ENCODE peak calls at places on chromosome 13, in four cellular contexts. W, I, B and L are unnamed samples.

GRCh38 chr13:66926851-66927524 is 303.1 kb downstream of the PCDH9 start:
- DNase-seq in B (no peak), W (peak; percentile 65), I (no peak), L (no peak)

GRCh38 chr13:31894931-31895330 is 136.6 kb upstream of the FRY start:
- DNase-seq in W (no peak), I (no peak), B (no peak), L (no peak)

GRCh38 chr13:37681295-37682032 is 82.9 kb upstream of the POSTN start:
- DNase-seq in B (no peak), I (no peak), W (peak; percentile 66), L (no peak)

GRCh38 chr13:24503376-24503690 is 9.2 kb downstream of the PARP4 start:
- DNase-seq in W (peak; percentile 10), B (no peak), I (no peak), L (no peak)

GRCh38 chr13:99332456-99332855 is 25.3 kb upstream of the GPR183 start:
- DNase-seq in B (no peak), W (no peak), I (peak; percentile 40), L (no peak)

GRCh38 chr13:77386880-77387606 is 60.1 kb upstream of the MYCBP2 start:
- DNase-seq in I (no peak), W (peak; percentile 57), B (no peak), L (no peak)

GRCh38 chr13:110149036-110149435 is 157.9 kb downstream of the COL4A1 start:
- DNase-seq in B (no peak), I (no peak), W (no peak), L (no peak)

GRCh38 chr13:102170295-102170694 is 231.6 kb downstream of the FGF14 start:
- DNase-seq in W (no peak), B (no peak), I (no peak), L (no peak)

GRCh38 chr13:76711515-76712182 is 174.6 kb downstream of the KCTD12 start:
- DNase-seq in I (no peak), W (peak; percentile 70), B (no peak), L (no peak)

GRCh38 chr13:73018336-73018735 is 40.5 kb upstream of the KLF5 start:
- DNase-seq in I (no peak), W (no peak), B (no peak), L (no peak)

GRCh38 chr13:52707375-52707774 is 32.2 kb downstream of the CNMD start:
- DNase-seq in W (no peak), I (no peak), B (no peak), L (no peak)

GRCh38 chr13:67136157-67136556 is 94.0 kb downstream of the PCDH9 start:
- DNase-seq in B (no peak), W (no peak), I (no peak), L (no peak)

GRCh38 chr13:37442996-37443395 is 155.6 kb downstream of the POSTN start:
- DNase-seq in B (no peak), W (peak; percentile 33), I (no peak), L (no peak)

GRCh38 chr13:105033999-105034398 is 1501.5 kb downstream of the EFNB2 start:
- DNase-seq in I (no peak), B (no peak), W (no peak), L (no peak)

GRCh38 chr13:46097663-46098062 is 7.2 kb downstream of the CPB2 start:
- DNase-seq in W (no peak), I (no peak), B (no peak), L (no peak)

GRCh38 chr13:28248080-28248479 is 109.7 kb downstream of the PAN3 start:
- DNase-seq in B (no peak), I (no peak), W (no peak), L (no peak)

GRCh38 chr13:39317284-39317683 is 279.0 kb downstream of the NHLRC3 start:
- DNase-seq in I (no peak), B (no peak), W (peak; percentile 63), L (no peak)

GRCh38 chr13:101144808-101145419 is 271.4 kb downstream of the NALCN start:
- DNase-seq in B (no peak), W (peak; percentile 67), I (no peak), L (no peak)

GRCh38 chr13:36518707-36519106 is 86.4 kb downstream of the CCNA1 start:
- DNase-seq in B (no peak), W (no peak), I (no peak), L (no peak)

GRCh38 chr13:98370806-98371553 is 193.9 kb upstream of the RNF113B start:
- DNase-seq in B (no peak), I (peak; percentile 45), W (no peak), L (no peak)

GRCh38 chr13:77896977-77897376 is 21.7 kb downstream of the EDNRB start:
- DNase-seq in B (no peak), I (no peak), W (no peak), L (no peak)

GRCh38 chr13:35768551-35768950 is 292.1 kb upstream of the MAB21L1 start:
- DNase-seq in B (no peak), I (no peak), W (no peak), L (no peak)

GRCh38 chr13:50451609-50452008 is 391.9 kb downstream of the DLEU7 start:
- DNase-seq in I (no peak), B (no peak), W (no peak), L (no peak)

GRCh38 chr13:75585153-75585552 is 35.6 kb downstream of the UCHL3 start:
- DNase-seq in I (no peak), W (no peak), B (no peak), L (no peak)

GRCh38 chr13:90912247-90912646 is 435.2 kb upstream of the MIR17HG start:
- DNase-seq in B (no peak), W (no peak), I (no peak), L (no peak)

GRCh38 chr13:30376426-30377311 is 45.6 kb upstream of the UBE2L5 start:
- DNase-seq in B (peak; percentile 45), I (no peak), W (no peak), L (no peak)

GRCh38 chr13:24270639-24271131 is 38.7 kb upstream of the C1QTNF9 start:
- DNase-seq in W (peak; percentile 47), I (no peak), B (no peak), L (peak; percentile 39)

GRCh38 chr13:47038196-47038595 is 141.3 kb upstream of the HTR2A start:
- DNase-seq in I (no peak), W (no peak), B (no peak), L (no peak)

GRCh38 chr13:93174260-93174659 is 52.3 kb upstream of the GPC6 start:
- DNase-seq in B (no peak), W (no peak), I (no peak), L (no peak)

GRCh38 chr13:99275093-99275469 is 16.9 kb upstream of the GPR18 start:
- DNase-seq in I (no peak), B (no peak), W (peak; percentile 14), L (no peak)

GRCh38 chr13:98451676-98452105 is 125.2 kb downstream of the STK24 start:
- DNase-seq in I (no peak), B (no peak), W (no peak), L (no peak)

GRCh38 chr13:80338781-80339577 is 1.9 kb downstream of the SPRY2 start:
- DNase-seq in B (peak; percentile 24), I (peak; percentile 66), W (peak; percentile 62), L (peak; percentile 65)
- TF ChIP-seq CTCF in B (no peak), I (no peak), W (no peak), L (peak; percentile 31)

DNA sequence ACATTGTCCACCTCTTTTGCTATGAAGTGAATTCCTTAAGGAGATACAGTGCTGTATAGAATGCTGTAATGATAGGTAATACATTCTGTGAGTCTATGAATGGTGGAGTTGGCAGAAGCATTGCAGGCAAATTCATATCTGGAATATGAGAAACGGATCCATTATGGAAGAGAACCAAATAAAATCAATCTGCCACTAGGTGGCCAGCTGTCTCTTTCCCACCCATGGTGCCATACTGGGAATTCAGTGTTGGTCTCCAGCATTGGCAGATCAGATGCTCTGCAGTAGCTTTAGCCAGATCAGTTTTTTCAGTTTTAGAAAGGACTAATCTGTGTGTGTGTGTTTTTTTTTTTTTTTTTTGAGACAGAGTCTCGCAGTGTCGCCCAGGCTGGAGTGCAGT is 27.6 kb downstream of the DNAJC3 start:
- DNase-seq in B (no peak), W (peak; percentile 62), I (no peak), L (no peak)
- TF ChIP-seq CTCF in B (no peak), W (peak; percentile 16), I (peak; percentile 14), L (peak; percentile 47)

DNA sequence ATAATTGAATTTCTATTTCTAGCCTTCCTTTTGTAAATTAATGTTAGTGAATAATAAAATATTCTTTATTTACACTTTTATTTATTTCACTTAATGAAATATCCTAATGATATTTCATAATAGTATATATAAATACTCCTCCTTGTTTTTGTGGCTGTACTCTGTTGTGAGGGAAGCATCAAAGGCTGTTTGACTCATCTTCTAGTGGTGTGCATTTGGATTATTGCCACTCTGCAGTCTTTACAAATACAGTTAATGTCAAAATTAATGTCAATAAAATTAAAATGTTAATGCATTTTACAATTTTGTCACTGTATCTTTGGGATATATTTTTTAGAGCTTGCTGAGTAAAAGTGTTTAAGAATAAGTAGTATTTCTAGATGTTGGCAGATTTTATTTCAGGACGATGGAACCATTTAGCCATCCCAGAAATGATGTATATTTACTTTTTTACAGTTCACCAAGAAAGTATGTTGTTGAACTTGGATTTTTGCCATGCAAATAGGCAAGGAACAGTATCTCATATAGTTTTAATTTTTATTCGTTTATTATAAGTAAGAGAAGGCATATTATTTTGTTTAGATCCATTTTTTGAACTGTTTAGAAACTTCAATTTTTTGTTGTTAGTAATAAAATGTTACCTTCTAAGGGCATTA is 281.2 kb upstream of the SLITRK6 start:
- DNase-seq in B (no peak), W (peak; percentile 55), I (no peak), L (no peak)
- TF ChIP-seq CTCF in B (no peak), W (no peak), I (no peak), L (no peak)

GRCh38 chr13:82758056-82758455 is 1124.2 kb downstream of the SLITRK1 start:
- DNase-seq in B (no peak), W (peak; percentile 4), I (peak; percentile 53), L (no peak)
- TF ChIP-seq CTCF in B (no peak), W (peak; percentile 4), I (peak; percentile 86), L (peak; percentile 45)

DNA sequence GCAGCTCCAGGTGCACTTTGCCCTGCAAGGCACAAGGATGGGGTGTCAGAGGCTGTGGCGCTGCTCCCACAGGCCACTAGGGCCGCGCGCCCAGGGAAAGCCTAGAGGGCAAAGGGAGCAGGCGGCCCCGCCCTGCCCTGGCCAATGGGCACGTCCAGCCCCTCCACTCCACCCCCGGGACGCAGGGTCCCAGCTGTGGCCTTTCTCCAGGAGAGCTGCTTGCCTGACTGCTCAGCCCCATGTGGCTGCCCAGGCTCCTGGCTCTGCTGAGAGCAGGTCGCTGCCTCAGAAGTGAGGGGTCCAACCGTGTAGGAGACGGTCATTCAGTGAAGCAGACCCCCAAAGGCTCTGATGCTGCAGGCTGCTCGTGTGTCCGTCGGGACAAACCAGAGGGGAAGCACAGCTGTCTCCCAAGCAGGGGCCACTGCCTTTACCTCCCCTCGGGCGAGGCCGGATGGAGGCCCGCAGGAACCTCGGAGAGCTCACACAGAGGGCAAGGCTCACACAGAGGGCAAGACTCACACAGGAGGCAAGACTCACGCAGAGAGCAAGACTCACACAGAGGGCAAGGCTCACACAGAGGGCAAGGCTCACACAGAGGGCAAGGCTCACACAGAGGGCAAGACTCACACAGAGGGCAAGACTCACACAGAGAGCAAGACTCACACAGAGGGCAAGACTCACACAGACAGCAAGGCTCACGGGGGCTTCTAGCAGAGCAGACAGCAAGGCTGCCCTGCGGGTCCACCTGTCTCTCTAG is 56.2 kb upstream of the C13orf46 start:
- DNase-seq in I (no peak), B (no peak), W (no peak), L (no peak)
- TF ChIP-seq CTCF in I (no peak), B (no peak), W (no peak), L (no peak)